ENCODE peak calls at places on chromosomes 3 and 15, in seven cellular contexts. F is tibial nerve, Z is stomach, E is transverse colon, H is A549, G is ovary, N is K562. R is an unnamed sample.
A peak's percentile ranks its signal among the peaks of the same experiment; 100 is the strongest.

GRCh38 chr3:196186661-196187573 is 24.3 kb downstream of the ZDHHC19 start:
- DNase-seq in E (peak; percentile 43), G (peak; percentile 39), N (no peak), Z (no peak), H (no peak), F (no peak), R (no peak)

GRCh38 chr3:57646723-57647122 is 46.2 kb downstream of the DENND6A start:
- DNase-seq in N (peak; percentile 5), H (peak; percentile 3), F (peak; percentile 23), E (no peak), Z (no peak), G (peak; percentile 27), R (no peak)

GRCh38 chr3:111070772-111071256 is 802 bp upstream of the NECTIN3 start:
- DNase-seq in G (no peak), E (no peak), H (peak; percentile 46), Z (no peak), F (no peak), N (peak; percentile 4), R (peak; percentile 69)

GRCh38 chr15:45333550-45333949 is 44.8 kb downstream of the GATM start:
- DNase-seq in F (peak; percentile 16), N (no peak), Z (peak; percentile 47), G (peak; percentile 55), E (peak; percentile 34), H (no peak), R (peak; percentile 22)

GRCh38 chr3:152737021-152737908 is 97.7 kb upstream of the P2RY1 start:
- DNase-seq in N (no peak), H (no peak), E (no peak), F (peak; percentile 31), G (no peak), Z (no peak), R (no peak)

GRCh38 chr3:172904817-172905479 is 154.4 kb downstream of the ECT2 start:
- DNase-seq in F (no peak), E (no peak), H (no peak), N (no peak), Z (no peak), G (no peak), R (no peak)

GRCh38 chr3:130699765-130700164 is 46.9 kb downstream of the PIK3R4 start:
- DNase-seq in G (no peak), N (peak; percentile 26), F (no peak), Z (no peak), E (no peak), H (peak; percentile 4), R (no peak)

GRCh38 chr3:182959474-182960350 is 20.6 kb downstream of the DCUN1D1 start:
- DNase-seq in G (no peak), Z (no peak), N (peak; percentile 42), E (no peak), H (no peak), F (no peak), R (peak; percentile 50)

GRCh38 chr3:49476563-49476962 is 6.5 kb downstream of the DAG1 start:
- DNase-seq in H (no peak), F (no peak), Z (no peak), E (no peak), G (no peak), N (no peak), R (no peak)

GRCh38 chr3:98645039-98645438 is 51.6 kb upstream of the CPOX start:
- DNase-seq in Z (no peak), H (no peak), G (no peak), N (no peak), E (no peak), F (no peak), R (peak; percentile 36)

GRCh38 chr3:125443923-125444322 is 68.8 kb upstream of the ZNF148 start:
- DNase-seq in F (no peak), Z (no peak), H (no peak), G (no peak), E (no peak), N (no peak), R (no peak)

GRCh38 chr3:195209836-195210551 is 61.0 kb downstream of the XXYLT1 start:
- DNase-seq in H (no peak), G (peak; percentile 65), F (peak; percentile 38), Z (no peak), E (no peak), N (no peak), R (no peak)

GRCh38 chr3:163384383-163384782 is 1693.9 kb downstream of the SI start:
- DNase-seq in G (no peak), Z (no peak), F (no peak), E (no peak), N (no peak), H (no peak), R (no peak)

GRCh38 chr3:123871946-123872345 is 12.2 kb downstream of the MYLK start:
- DNase-seq in N (no peak), E (no peak), F (no peak), Z (no peak), G (no peak), H (no peak), R (no peak)

GRCh38 chr3:184822654-184823053 is 10.7 kb downstream of the VPS8 start:
- DNase-seq in H (no peak), G (no peak), E (no peak), Z (no peak), F (no peak), N (no peak), R (no peak)

GRCh38 chr3:127671523-127672428 is 976 bp upstream of the ABTB1 start:
- DNase-seq in G (peak; percentile 22), H (no peak), Z (peak; percentile 29), E (no peak), N (peak; percentile 17), F (no peak), R (no peak)

GRCh38 chr3:4979401-4980228 is at the start of gene BHLHE40:
- DNase-seq in E (peak; percentile 44), H (no peak), F (peak; percentile 17), G (no peak), N (no peak), Z (no peak), R (peak; percentile 94)

GRCh38 chr3:13345284-13345683 is 74.8 kb downstream of the NUP210 start:
- DNase-seq in G (no peak), Z (no peak), E (no peak), N (no peak), H (no peak), F (no peak), R (no peak)

GRCh38 chr3:145639880-145640279 is 521.1 kb downstream of the PLOD2 start:
- DNase-seq in N (no peak), H (no peak), G (no peak), F (no peak), E (no peak), Z (no peak), R (no peak)

GRCh38 chr3:73399106-73399505 is 225.6 kb downstream of the PDZRN3 start:
- DNase-seq in F (no peak), G (no peak), H (no peak), Z (no peak), N (no peak), E (no peak), R (no peak)

GRCh38 chr15:70974004-70974832 is 81.6 kb downstream of the LRRC49 start:
- DNase-seq in F (no peak), E (no peak), H (peak; percentile 22), Z (no peak), N (no peak), G (no peak), R (no peak)

GRCh38 chr3:116155830-116156229 is 289.5 kb downstream of the LSAMP start:
- DNase-seq in H (no peak), G (no peak), N (no peak), F (no peak), Z (no peak), E (no peak), R (no peak)

GRCh38 chr3:158768361-158768787 is 33.5 kb upstream of the MFSD1 start:
- DNase-seq in E (peak; percentile 54), N (peak; percentile 45), Z (peak; percentile 41), G (peak; percentile 66), H (peak; percentile 35), F (peak; percentile 68), R (peak; percentile 37)

GRCh38 chr3:44952689-44953088 is 23.3 kb downstream of the ZDHHC3 start:
- DNase-seq in G (no peak), F (no peak), E (no peak), Z (no peak), H (no peak), N (no peak), R (no peak)

GRCh38 chr15:59950603-59951388 is 53.3 kb upstream of the FOXB1 start:
- DNase-seq in E (no peak), F (no peak), G (no peak), N (no peak), H (no peak), Z (no peak), R (no peak)
- H3K4me3 ChIP-seq in E (no peak overlapping the region), F (no peak overlapping the region), G (no peak overlapping the region), N (no peak overlapping the region), H (no peak overlapping the region), Z (no peak overlapping the region), R (no peak overlapping the region)

GRCh38 chr3:157160652-157161480 is 919 bp upstream of the CCNL1 start:
- DNase-seq in F (peak; percentile 93), E (peak; percentile 89), N (peak; percentile 52), H (peak; percentile 59), G (peak; percentile 79), Z (peak; percentile 89), R (no peak)
- TF ChIP-seq POLR2A in F (no peak), E (no peak), N (no peak), H (no peak), G (no peak), Z (no peak), R (no peak)

GRCh38 chr3:51384145-51384729 is 854 bp upstream of the MANF start:
- DNase-seq in E (no peak), N (peak; percentile 30), Z (no peak), F (no peak), H (no peak), G (peak; percentile 33), R (peak; percentile 83)

GRCh38 chr3:51386159-51386851 is 1.2 kb downstream of the MANF start:
- DNase-seq in G (no peak), N (no peak), E (no peak), H (no peak), Z (no peak), F (no peak), R (no peak)

GRCh38 chr3:51385621-51386091 is 565 bp downstream of the MANF start:
- DNase-seq in E (no peak), Z (no peak), H (no peak), F (no peak), N (no peak), G (no peak), R (no peak)

GRCh38 chr3:51382947-51383578 is 2.0 kb upstream of the MANF start:
- DNase-seq in Z (no peak), N (no peak), H (no peak), E (no peak), G (no peak), F (no peak), R (no peak)

GRCh38 chr3:51384730-51385473 is at the start of gene MANF:
- DNase-seq in G (peak; percentile 96), H (peak; percentile 98), Z (peak; percentile 98), F (peak; percentile 93), N (peak; percentile 99), E (peak; percentile 98), R (peak; percentile 99)
- TF ChIP-seq EP300 in G (no peak), H (no peak), Z (no peak), F (peak; percentile 58), N (no peak), E (no peak), R (no peak)

DNA sequence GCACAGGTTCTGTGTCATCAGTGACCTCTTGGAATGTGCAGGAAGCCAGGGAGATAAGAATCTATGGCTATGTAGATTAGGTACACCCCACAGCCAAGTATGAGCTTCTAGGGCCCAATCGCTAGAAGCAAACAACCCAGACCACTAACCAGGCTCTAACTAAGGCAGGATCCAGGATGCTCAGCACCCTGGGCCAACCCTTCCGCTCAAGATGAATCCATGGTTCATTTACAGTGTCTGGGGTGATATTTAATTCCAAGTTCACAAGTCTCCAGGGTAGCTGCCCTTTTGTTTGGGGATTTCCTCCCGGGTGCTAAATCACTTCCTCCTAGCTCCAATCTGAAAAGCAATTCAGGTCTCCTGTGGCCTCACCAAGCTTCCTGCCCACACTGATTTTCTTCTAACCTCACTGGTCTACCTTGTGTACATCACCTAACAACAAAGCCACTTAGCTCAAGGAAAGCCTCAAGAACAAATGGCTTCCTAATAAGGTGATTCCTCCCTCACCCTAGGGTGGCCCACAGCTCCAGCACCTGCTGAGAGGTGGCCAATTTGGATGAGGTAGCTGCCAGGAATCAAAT is 2.4 kb downstream of the EHD4 start:
- DNase-seq in Z (peak; percentile 25), N (no peak), E (peak; percentile 19), F (no peak), H (no peak), G (no peak), R (no peak)
- H3K4me3 ChIP-seq in Z (peak overlapping the region; percentile 81), N (no peak overlapping the region), E (peak overlapping the region; percentile 67), F (peak overlapping the region; percentile 70), H (no peak overlapping the region), G (no peak overlapping the region), R (peak overlapping the region; percentile 97)

R was measured in upper lobe of left lung.